ENCODE peak calls at places on chromosomes 7 and 10, in seven cellular contexts. K, T, G, U, E, S and O are unnamed samples.

GRCh38 chr7:64603271-64603670 is 40.4 kb upstream of the ZNF680 start:
- DNase-seq in U (no peak), T (no peak), E (no peak), G (no peak), K (no peak), S (no peak), O (no peak)

GRCh38 chr7:100132697-100133137 is 6.0 kb downstream of the MBLAC1 start:
- DNase-seq in S (no peak), G (peak), U (peak), E (peak), K (peak), T (peak), O (peak)

GRCh38 chr10:77582710-77583115 is 54.9 kb downstream of the KCNMA1 start:
- DNase-seq in G (no peak), S (peak), U (peak), T (no peak), E (no peak), K (peak), O (no peak)

GRCh38 chr10:113087082-113088029 is 137.3 kb downstream of the TCF7L2 start:
- DNase-seq in K (peak), U (peak), S (peak), T (peak), E (peak), G (no peak), O (no peak)

GRCh38 chr10:113058175-113058961 is 108.3 kb downstream of the TCF7L2 start:
- DNase-seq in T (peak), G (no peak), E (peak), K (peak), S (no peak), U (peak), O (no peak)

GRCh38 chr10:100983868-100984669 is 3.2 kb downstream of the MRPL43 start:
- DNase-seq in T (no peak), E (no peak), K (no peak), G (no peak), S (no peak), U (no peak), O (no peak)

GRCh38 chr10:96646774-96647173 is 60.0 kb upstream of the TM9SF3 start:
- DNase-seq in S (no peak), K (no peak), E (no peak), T (no peak), U (no peak), G (no peak), O (no peak)

GRCh38 chr10:77635402-77636227 is 2.0 kb downstream of the KCNMA1 start:
- DNase-seq in S (no peak), T (no peak), G (no peak), K (no peak), U (no peak), E (peak), O (no peak)

GRCh38 chr10:102620138-102620591 is 24.1 kb upstream of the TRIM8 start:
- DNase-seq in T (no peak), U (no peak), S (peak), G (no peak), K (no peak), E (no peak), O (no peak)

GRCh38 chr10:79243211-79244067 is 103.8 kb upstream of the PPIF start:
- DNase-seq in S (no peak), K (no peak), E (peak), U (peak), T (peak), G (peak), O (no peak)
- H3K27ac ChIP-seq in S (peak), K (no peak), E (no peak), U (peak), T (peak), G (peak), O (peak)

GRCh38 chr7:115008465-115009114 is 86.7 kb downstream of the MDFIC start:
- DNase-seq in T (peak), U (peak), E (no peak), G (no peak), S (peak), K (peak), O (no peak)

GRCh38 chr7:115004121-115004520 is 82.2 kb downstream of the MDFIC start:
- DNase-seq in U (peak), T (no peak), G (no peak), E (no peak), K (no peak), S (no peak), O (no peak)

GRCh38 chr7:115007751-115008150 is 85.9 kb downstream of the MDFIC start:
- DNase-seq in E (no peak), K (no peak), U (no peak), S (no peak), G (no peak), T (no peak), O (no peak)

GRCh38 chr7:115005942-115006341 is 84.0 kb downstream of the MDFIC start:
- DNase-seq in K (no peak), G (no peak), T (peak), E (peak), U (no peak), S (no peak), O (no peak)

DNA sequence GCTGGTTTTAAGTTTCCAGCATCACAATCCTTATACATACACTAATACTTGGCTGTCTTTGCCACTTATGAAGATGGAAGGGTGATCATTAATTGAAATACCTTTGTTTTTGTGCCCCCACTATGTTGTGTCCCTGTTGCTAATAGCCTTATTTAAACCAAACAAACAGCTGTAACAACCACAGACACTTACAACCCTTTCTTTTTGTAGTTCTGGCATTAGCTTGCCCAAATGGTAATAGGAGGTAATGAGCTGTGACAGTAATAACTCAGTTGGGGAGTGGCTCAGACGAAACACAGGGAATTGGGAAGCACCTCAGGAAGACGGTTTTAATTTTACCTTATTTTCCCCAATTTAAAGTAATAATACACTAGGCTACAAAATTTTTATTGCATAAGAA is 83.3 kb downstream of the MDFIC start:
- DNase-seq in E (no peak), G (no peak), S (no peak), K (no peak), U (no peak), T (no peak), O (no peak)
- H3K27ac ChIP-seq in E (no peak), G (no peak), S (no peak), K (no peak), U (no peak), T (no peak), O (no peak)

GRCh38 chr10:33612551-33612950 is 278.1 kb upstream of the NRP1 start:
- DNase-seq in K (peak), G (no peak), U (peak), T (no peak), E (no peak), S (no peak), O (no peak)

GRCh38 chr10:33616921-33617320 is 282.5 kb upstream of the NRP1 start:
- DNase-seq in K (no peak), U (peak), E (no peak), T (no peak), S (no peak), G (no peak), O (no peak)

GRCh38 chr10:33611423-33611822 is 277.0 kb upstream of the NRP1 start:
- DNase-seq in T (no peak), S (no peak), E (no peak), U (no peak), K (no peak), G (no peak), O (no peak)

GRCh38 chr10:33609546-33609945 is 275.1 kb upstream of the NRP1 start:
- DNase-seq in K (no peak), S (no peak), E (no peak), G (no peak), T (no peak), U (no peak), O (no peak)

DNA sequence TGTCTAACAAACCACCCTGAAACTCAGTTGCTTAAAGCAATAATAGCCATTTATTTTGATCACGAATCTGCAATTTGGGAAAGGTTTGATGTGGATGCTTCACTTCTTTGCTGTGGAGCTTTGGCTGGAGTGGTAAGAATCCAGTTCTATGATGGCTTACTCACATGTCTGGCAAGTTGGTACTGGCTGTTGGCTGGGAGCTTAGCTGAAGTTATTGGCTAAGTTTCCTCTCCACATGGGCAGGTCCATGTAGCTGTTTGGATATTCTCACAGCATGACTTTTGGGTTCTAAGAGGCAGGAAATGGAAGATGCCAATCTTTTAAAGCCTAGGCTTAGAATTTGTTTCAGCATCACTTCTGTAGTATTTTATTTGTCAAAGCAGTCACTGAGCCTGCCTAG is 277.6 kb upstream of the NRP1 start:
- DNase-seq in G (no peak), K (peak), U (peak), E (no peak), T (no peak), S (no peak), O (no peak)
- H3K27ac ChIP-seq in G (no peak), K (peak), U (peak), E (no peak), T (no peak), S (peak), O (no peak)

GRCh38 chr7:16657656-16658279 is 11.8 kb downstream of the BZW2 start:
- DNase-seq in S (peak), U (peak), G (no peak), T (no peak), E (peak), K (peak), O (no peak)
- H3K27ac ChIP-seq in S (peak), U (peak), G (no peak), T (no peak), E (peak), K (peak), O (no peak)

GRCh38 chr10:84539244-84539643 is 210.9 kb downstream of the CCSER2 start:
- DNase-seq in S (no peak), T (no peak), G (no peak), E (no peak), K (peak), U (peak), O (no peak)

GRCh38 chr10:84540617-84541288 is 212.4 kb downstream of the CCSER2 start:
- DNase-seq in T (peak), S (peak), U (peak), E (peak), K (peak), G (peak), O (no peak)

GRCh38 chr10:84541289-84541637 is 212.9 kb downstream of the CCSER2 start:
- DNase-seq in T (no peak), K (no peak), G (no peak), E (peak), U (peak), S (no peak), O (no peak)

GRCh38 chr10:84538036-84538435 is 209.6 kb downstream of the CCSER2 start:
- DNase-seq in G (no peak), T (no peak), K (no peak), S (no peak), E (no peak), U (no peak), O (no peak)

DNA sequence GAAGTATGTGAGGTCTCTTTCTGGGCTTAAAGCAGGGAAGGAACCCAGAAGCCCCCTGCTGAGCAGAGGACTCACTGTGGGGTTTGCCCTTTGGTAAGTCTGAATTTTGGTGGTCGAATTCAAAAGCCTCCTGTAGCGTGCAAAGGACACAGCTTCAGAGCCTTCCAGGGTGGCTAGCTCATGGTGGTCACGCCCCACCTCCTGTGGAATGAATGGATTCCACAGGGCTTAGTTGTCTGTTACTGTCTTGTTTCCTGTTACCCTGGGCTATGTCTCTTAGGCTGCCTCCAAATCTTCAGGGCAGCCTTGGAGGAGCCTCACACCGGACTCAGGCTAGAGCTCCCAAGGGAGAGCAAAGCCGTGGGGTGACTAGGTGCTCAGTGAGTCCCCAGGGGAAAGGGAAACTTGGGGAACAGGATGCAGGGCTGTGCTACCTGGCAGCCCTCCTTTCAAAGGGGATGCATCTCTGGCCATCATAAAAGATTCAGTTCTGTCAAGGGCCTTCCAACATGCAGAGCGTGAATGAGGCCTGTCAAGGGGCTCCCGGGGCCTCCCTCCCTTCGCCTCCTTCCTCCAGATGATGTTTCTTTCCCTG is 211.7 kb downstream of the CCSER2 start:
- DNase-seq in E (no peak), G (no peak), U (peak), T (no peak), K (peak), S (no peak), O (no peak)
- H3K27ac ChIP-seq in E (no peak), G (no peak), U (peak), T (no peak), K (peak), S (no peak), O (no peak)

DNA sequence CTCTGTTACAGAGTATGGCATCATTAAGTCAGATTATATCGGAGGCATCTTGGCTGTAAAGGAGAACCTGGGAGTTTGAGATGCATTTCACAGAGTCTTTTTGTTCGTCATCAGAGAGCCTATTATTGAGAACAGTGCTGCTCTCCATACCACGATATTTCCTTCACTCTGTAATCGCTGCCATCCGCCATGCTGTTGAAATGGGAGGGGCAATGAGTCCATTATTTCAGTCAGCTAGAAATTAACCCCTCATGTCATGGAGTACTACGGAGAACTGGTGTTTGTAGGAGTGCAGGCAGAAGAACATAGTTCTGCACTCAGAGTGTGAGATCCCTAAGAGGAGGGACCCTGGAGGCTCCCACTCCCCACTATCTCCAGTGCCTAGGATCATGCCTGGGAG is 59.2 kb downstream of the SLC16A12 start:
- DNase-seq in S (no peak), E (no peak), K (no peak), U (no peak), T (no peak), G (no peak), O (no peak)
- H3K27ac ChIP-seq in S (peak), E (no peak), K (peak), U (no peak), T (no peak), G (no peak), O (no peak)

DNA sequence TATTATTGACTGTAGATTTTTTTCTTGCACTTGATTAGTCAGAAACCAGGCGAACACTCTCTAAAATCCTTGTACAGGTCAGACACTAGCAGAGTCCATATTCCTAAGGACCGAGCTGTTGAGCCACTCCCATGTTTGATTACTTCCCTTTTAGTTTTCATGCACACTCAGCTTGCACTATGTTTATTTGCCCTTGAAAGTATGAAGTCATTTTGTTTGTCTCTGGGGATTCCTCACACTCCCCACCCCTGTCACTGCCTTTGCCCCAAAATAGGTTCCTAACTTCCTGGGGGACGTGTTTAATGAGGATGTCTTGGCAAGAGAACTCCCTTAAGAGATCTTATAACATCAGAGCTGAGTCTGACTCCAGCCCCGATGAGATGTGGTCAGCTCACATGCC is 182.1 kb downstream of the EVX1 start:
- DNase-seq in T (peak), S (no peak), U (no peak), K (no peak), G (no peak), E (no peak), O (no peak)
- H3K27ac ChIP-seq in T (peak), S (no peak), U (no peak), K (no peak), G (no peak), E (no peak), O (no peak)

GRCh38 chr7:111104710-111105109 is 13.8 kb downstream of the LRRN3 start:
- DNase-seq in U (no peak), S (no peak), G (no peak), T (no peak), E (no peak), K (no peak), O (no peak)

GRCh38 chr7:111103136-111103535 is 12.2 kb downstream of the LRRN3 start:
- DNase-seq in T (no peak), K (no peak), S (no peak), E (no peak), U (no peak), G (no peak), O (no peak)

GRCh38 chr7:111101856-111102646 is 11.1 kb downstream of the LRRN3 start:
- DNase-seq in U (no peak), E (no peak), T (no peak), K (no peak), S (no peak), G (no peak), O (no peak)

GRCh38 chr7:111105269-111105668 is 14.3 kb downstream of the LRRN3 start:
- DNase-seq in G (no peak), U (no peak), S (no peak), T (no peak), E (no peak), K (no peak), O (no peak)

GRCh38 chr7:111103678-111104274 is 12.8 kb downstream of the LRRN3 start:
- DNase-seq in S (no peak), U (no peak), G (no peak), T (no peak), K (no peak), E (no peak), O (no peak)
- H3K27ac ChIP-seq in S (no peak), U (no peak), G (no peak), T (no peak), K (no peak), E (no peak), O (no peak)

DNA sequence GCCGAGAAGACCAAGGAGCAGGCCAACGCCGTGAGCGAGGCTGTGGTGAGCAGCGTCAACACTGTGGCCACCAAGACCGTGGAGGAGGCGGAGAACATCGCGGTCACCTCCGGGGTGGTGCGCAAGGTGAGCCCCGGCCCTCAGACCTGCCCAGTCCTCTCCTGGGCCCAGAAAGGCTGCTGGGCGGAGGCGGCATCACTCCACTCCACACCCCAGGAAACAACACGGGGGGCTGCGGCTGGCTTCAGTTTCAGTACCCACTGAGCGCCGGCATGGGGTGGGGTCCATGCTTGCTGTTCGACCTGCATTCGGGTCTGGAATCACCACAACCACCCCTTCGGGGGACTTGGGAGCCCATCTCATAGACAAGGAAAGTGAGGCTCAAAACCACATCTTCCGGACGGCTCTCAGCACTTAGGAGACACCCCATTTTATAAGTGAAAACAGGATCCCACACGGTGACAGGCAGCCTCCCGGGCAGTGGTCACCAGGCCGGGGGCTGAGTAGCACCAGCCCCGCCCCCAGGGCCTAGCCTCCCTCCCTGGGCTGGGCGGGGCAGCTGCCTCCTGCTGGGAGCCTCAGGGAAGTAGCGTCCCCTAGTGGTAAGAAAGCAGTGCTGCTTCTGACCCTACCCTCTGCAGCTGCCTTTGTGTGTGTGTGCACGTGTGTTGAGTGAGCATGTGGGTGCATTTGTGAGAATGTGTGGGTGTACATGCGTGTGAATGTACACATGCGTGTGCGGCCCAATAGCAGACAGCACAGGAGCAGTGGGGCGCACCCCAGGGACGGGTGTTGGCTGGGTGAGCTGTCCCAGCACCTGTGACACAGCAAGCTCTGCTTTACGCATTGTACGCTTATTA is 1.8 kb downstream of the SNCG start:
- DNase-seq in U (peak), K (peak), S (no peak), G (peak), E (peak), T (peak), O (no peak)
- H3K27ac ChIP-seq in U (no peak), K (no peak), S (peak), G (no peak), E (no peak), T (no peak), O (no peak)